ENCODE peak calls at places on chromosomes 16 and 17, in ten cellular contexts. H is cerebellar nuclear complex; X is BJ; J is GM19239; S is tibial artery; I is AG10803; Q is prostate gland; O is stimulated activated CD4-positive, alpha-beta T cell treated with anti-CD3 and anti-CD28 coated beads, TNF-alpha, amount 100 ng/mL, for 48 hours; E is activated naive CD8-positive, alpha-beta T cell treated with anti-CD3 and anti-CD28 coated beads, Interleukin-2, amount 10 ng/mL, durations not matched to agents 7 days and 5 days; Y is stimulated activated CD8-positive, alpha-beta memory T cell treated with anti-CD3 and anti-CD28 coated beads, Interleukin-2, amount 100 ng/mL, for 48 hours. P is an unnamed sample.

GRCh38 chr17:36014946-36015345 is 2.8 kb downstream of the CCL23 start:
- DNase-seq in H (no peak), X (no peak), J (no peak), S (no peak), I (no peak), Q (no peak), O (no peak), E (no peak), Y (no peak), P (no peak)

GRCh38 chr17:46974086-46974485 is 5.0 kb downstream of the RPRML start:
- DNase-seq in H (peak; percentile 72), X (no peak), J (no peak), S (no peak), I (no peak), Q (peak; percentile 52), O (no peak), E (no peak), Y (no peak), P (no peak)

GRCh38 chr16:4580245-4580644 is 24.1 kb downstream of the C16orf96 start:
- DNase-seq in H (no peak), X (no peak), J (no peak), S (no peak), I (peak; percentile 16), Q (no peak), O (no peak), E (no peak), Y (no peak), P (no peak)

GRCh38 chr17:7056386-7056785 is 12.5 kb upstream of the SLC16A11 start:
- DNase-seq in H (no peak), X (peak; percentile 4), J (no peak), S (no peak), I (peak; percentile 54), Q (no peak), O (no peak), E (no peak), Y (no peak), P (no peak)

GRCh38 chr17:68518063-68518815 is 6.0 kb downstream of the PRKAR1A start:
- DNase-seq in H (no peak), X (no peak), J (no peak), S (no peak), I (no peak), Q (no peak), O (no peak), E (no peak), Y (no peak), P (no peak)

GRCh38 chr16:86833136-86833535 is 254.8 kb downstream of the FOXL1 start:
- DNase-seq in H (no peak), X (no peak), J (no peak), S (no peak), I (no peak), Q (no peak), O (no peak), E (no peak), Y (no peak), P (no peak)

GRCh38 chr17:50830994-50831393 is 4.4 kb upstream of the WFIKKN2 start:
- DNase-seq in H (no peak), X (no peak), J (no peak), S (no peak), I (no peak), Q (no peak), O (no peak), E (no peak), Y (no peak), P (no peak)

GRCh38 chr16:1538804-1539520 is 5.5 kb downstream of the TMEM204 start:
- DNase-seq in H (peak; percentile 66), X (no peak), J (no peak), S (no peak), I (no peak), Q (no peak), O (no peak), E (peak; percentile 58), Y (no peak), P (peak; percentile 49)

GRCh38 chr16:67873435-67874146 is 739 bp downstream of the EDC4 start:
- DNase-seq in H (no peak), X (no peak), J (no peak), S (no peak), I (peak; percentile 18), Q (no peak), O (no peak), E (no peak), Y (no peak), P (no peak)

GRCh38 chr17:42408076-42408475 is 15.0 kb downstream of the CAVIN1 start:
- DNase-seq in H (no peak), X (no peak), J (no peak), S (no peak), I (no peak), Q (no peak), O (no peak), E (no peak), Y (no peak), P (no peak)

GRCh38 chr16:17377360-17378324 is 93.1 kb downstream of the XYLT1 start:
- DNase-seq in H (no peak), X (no peak), J (peak; percentile 21), S (no peak), I (peak; percentile 59), Q (no peak), O (no peak), E (no peak), Y (no peak), P (no peak)

GRCh38 chr17:76365256-76365903 is 11.7 kb upstream of the PRPSAP1 start:
- DNase-seq in H (no peak), X (no peak), J (no peak), S (no peak), I (peak; percentile 49), Q (no peak), O (no peak), E (no peak), Y (no peak), P (no peak)

GRCh38 chr17:53979991-53980390 is 157.3 kb downstream of the KIF2B start:
- DNase-seq in H (no peak), X (no peak), J (no peak), S (no peak), I (no peak), Q (no peak), O (no peak), E (no peak), Y (no peak), P (no peak)

GRCh38 chr17:12256380-12256995 is 235.8 kb downstream of the MAP2K4 start:
- DNase-seq in H (no peak), X (peak; percentile 10), J (peak; percentile 26), S (no peak), I (peak; percentile 65), Q (peak; percentile 39), O (no peak), E (no peak), Y (no peak), P (peak; percentile 35)

GRCh38 chr17:82812058-82812457 is 27.8 kb downstream of the ZNF750 start:
- DNase-seq in H (no peak), X (no peak), J (no peak), S (no peak), I (no peak), Q (no peak), O (no peak), E (no peak), Y (no peak), P (no peak)

GRCh38 chr17:73941919-73942530 is 261.5 kb upstream of the RPL38 start:
- DNase-seq in H (no peak), X (no peak), J (no peak), S (no peak), I (no peak), Q (no peak), O (no peak), E (no peak), Y (no peak), P (no peak)

GRCh38 chr16:89322381-89323119 is 105.0 kb downstream of the ZNF778 start:
- DNase-seq in H (no peak), X (no peak), J (no peak), S (no peak), I (peak; percentile 78), Q (no peak), O (no peak), E (no peak), Y (no peak), P (no peak)

GRCh38 chr16:57478396-57479024 is 7.8 kb downstream of the DOK4 start:
- DNase-seq in H (no peak), X (no peak), J (no peak), S (no peak), I (no peak), Q (no peak), O (no peak), E (no peak), Y (no peak), P (no peak)

GRCh38 chr16:15523092-15523541 is 88.7 kb downstream of the BMERB1 start:
- DNase-seq in H (no peak), X (no peak), J (no peak), S (no peak), I (no peak), Q (no peak), O (no peak), E (no peak), Y (no peak), P (no peak)

GRCh38 chr16:53629607-53630312 is 73.9 kb downstream of the RPGRIP1L start:
- DNase-seq in H (no peak), X (no peak), J (no peak), S (no peak), I (no peak), Q (no peak), O (no peak), E (no peak), Y (no peak), P (no peak)

GRCh38 chr17:61221181-61221580 is 178.5 kb upstream of the TBX2 start:
- DNase-seq in H (no peak), X (no peak), J (no peak), S (no peak), I (no peak), Q (no peak), O (no peak), E (no peak), Y (no peak), P (no peak)

GRCh38 chr16:67470314-67470713 is 10.6 kb downstream of the ATP6V0D1 start:
- DNase-seq in H (peak; percentile 98), X (no peak), J (no peak), S (peak; percentile 86), I (peak; percentile 47), Q (peak; percentile 71), O (no peak), E (no peak), Y (no peak), P (no peak)

GRCh38 chr17:1713160-1713877 is 3.1 kb upstream of the TLCD2 start:
- DNase-seq in H (no peak), X (no peak), J (no peak), S (no peak), I (no peak), Q (no peak), O (no peak), E (no peak), Y (no peak), P (no peak)